ENCODE peak calls at places on chromosomes 11 and 22, in five cellular contexts. L is mesenchymal stem cell, M is H1, Q is neuronal stem cell, W is H9. B is an unnamed sample. For H3K79me1, the result is how much of the 10 kb centered on the place peaks cover.

GRCh38 chr11:109425554-109425953 is 3.6 kb downstream of the C11orf87 start:
- DNase-seq in L (no peak), M (no peak), Q (no peak), W (no peak), B (no peak)

GRCh38 chr11:35148163-35148562 is 9.2 kb downstream of the CD44 start:
- DNase-seq in L (no peak), M (no peak), Q (no peak), W (no peak), B (no peak)

GRCh38 chr11:90840071-90840470 is 617.2 kb upstream of the CHORDC1 start:
- DNase-seq in L (no peak), M (no peak), Q (no peak), W (no peak), B (peak)

GRCh38 chr22:46073683-46074504 is 76.4 kb upstream of the PPARA start:
- DNase-seq in L (peak), M (no peak), Q (no peak), W (no peak), B (no peak)

GRCh38 chr11:26891501-26891900 is 102.4 kb upstream of the FIBIN start:
- DNase-seq in L (no peak), M (no peak), Q (no peak), W (no peak), B (no peak)

GRCh38 chr11:124897681-124898680 is at the start of gene ROBO4:
- DNase-seq in L (peak), M (no peak), Q (no peak), W (peak), B (no peak)

GRCh38 chr22:39524089-39524752 is 3.9 kb downstream of the ATF4 start:
- DNase-seq in L (peak), M (no peak), Q (no peak), W (no peak), B (peak)

GRCh38 chr11:119728226-119728626 is 774 bp downstream of the NECTIN1 start:
- DNase-seq in L (peak), M (no peak), Q (peak), W (no peak), B (peak)

GRCh38 chr11:11841121-11841604 is 609 bp upstream of the USP47 start:
- DNase-seq in L (no peak), M (no peak), Q (no peak), W (peak), B (no peak)

GRCh38 chr11:78319453-78319955 is 98.1 kb downstream of the GAB2 start:
- DNase-seq in L (peak), M (no peak), Q (no peak), W (no peak), B (no peak)

GRCh38 chr22:32413715-32414114 is 1.7 kb upstream of the RTCB start:
- DNase-seq in L (peak), M (no peak), Q (no peak), W (no peak), B (no peak)

DNA sequence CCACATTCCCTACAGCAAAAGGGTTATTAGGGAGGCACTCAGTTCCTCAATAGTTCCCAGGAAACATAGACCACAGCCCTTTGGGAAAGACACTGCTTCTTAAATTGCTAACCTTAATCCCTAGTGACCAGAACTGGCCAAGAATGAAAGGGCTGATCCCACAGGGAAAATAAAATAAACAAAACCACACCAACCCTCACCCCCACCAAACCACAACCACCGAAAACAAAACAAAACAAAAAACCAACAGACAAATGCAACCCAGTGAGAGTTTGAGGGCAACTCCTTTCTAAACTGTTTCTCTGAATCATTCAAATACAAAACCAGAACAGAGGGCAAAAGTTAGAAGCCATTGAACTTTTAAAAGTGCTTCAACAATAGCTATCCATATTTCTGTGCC is 57.2 kb downstream of the NAV2 start:
- DNase-seq in L (peak), M (no peak), Q (no peak), W (no peak), B (no peak)
- H3K79me1 ChIP-seq in L (under half), M (under half), Q (under half), W (under half), B (under half)

DNA sequence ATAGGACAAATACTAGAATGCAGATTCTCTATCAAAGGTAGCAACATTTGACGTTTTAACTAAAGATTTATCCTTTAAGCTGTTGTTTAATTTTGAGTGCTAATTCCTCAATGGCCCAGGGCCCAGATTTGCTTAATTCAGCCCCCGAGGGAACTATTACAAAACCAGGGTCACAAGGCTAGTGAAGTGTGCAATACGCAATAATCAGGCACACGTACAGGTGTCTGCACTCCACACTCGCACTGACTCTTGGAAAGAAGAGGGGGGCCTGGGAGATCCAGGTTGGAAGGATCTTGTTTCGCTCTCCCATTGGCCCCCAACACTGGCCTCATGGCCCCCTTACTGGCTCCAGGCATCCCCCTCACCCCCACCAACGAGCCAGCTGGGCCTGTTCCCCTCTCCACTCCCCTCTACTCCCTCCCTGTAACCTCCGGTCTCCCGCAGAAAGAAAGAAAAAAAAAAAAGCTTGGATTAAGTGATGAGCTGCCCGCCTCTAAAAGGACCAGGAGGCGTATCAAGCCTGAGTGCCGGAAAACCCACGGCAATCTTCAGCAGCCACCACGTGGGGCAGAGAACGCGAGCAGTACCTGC is 2.2 kb upstream of the KIRREL3 start:
- DNase-seq in L (no peak), M (no peak), Q (no peak), W (no peak), B (no peak)
- H2BK120ac ChIP-seq in L (no peak), M (no peak), Q (no peak), W (no peak), B (no peak)

GRCh38 chr22:36298118-36298517 is 45.2 kb downstream of the APOL1 start:
- DNase-seq in L (no peak), M (no peak), Q (no peak), W (no peak), B (no peak)
- H3K79me1 ChIP-seq in L (under half), M (under half), Q (under half), W (under half), B (under half)

GRCh38 chr11:70079691-70080090 is 1.6 kb downstream of the ANO1 start:
- DNase-seq in L (no peak), M (no peak), Q (no peak), W (no peak), B (no peak)
- H2BK120ac ChIP-seq in L (no peak), M (no peak), Q (no peak), W (no peak), B (no peak)

DNA sequence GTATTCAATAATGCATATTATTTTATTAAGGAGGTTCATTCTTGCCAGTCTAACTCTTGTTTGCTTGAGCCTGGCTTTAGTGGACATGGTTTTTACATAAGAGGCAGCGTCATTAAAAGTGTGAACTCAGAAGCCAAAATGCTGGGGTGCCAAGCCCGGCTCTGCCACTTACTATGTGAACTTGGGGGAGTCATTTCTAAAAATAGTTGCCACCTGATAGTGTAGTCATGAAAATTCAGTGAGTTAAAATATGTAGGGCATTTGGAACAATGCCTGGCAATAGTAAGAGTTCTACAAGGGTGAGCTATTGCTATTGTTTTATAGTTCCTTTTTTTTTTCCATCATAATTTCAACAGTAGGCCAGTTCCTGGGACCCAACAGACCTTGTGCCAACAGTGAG is 49.9 kb downstream of the TENM4 start:
- DNase-seq in L (no peak), M (no peak), Q (no peak), W (no peak), B (no peak)
- H3K79me1 ChIP-seq in L (under half), M (under half), Q (under half), W (under half), B (under half)